ENCODE peak calls at places on chromosomes 2 and 18, in five cellular contexts. E, O, P, C and X are unnamed samples. For H3K36me3, the result is how much of the 10 kb centered on the place peaks cover.

GRCh38 chr2:19860022-19860421 is 41.8 kb downstream of the TTC32 start:
- DNase-seq in O (peak), C (no peak), P (no peak), E (no peak), X (peak)

GRCh38 chr2:74856004-74856578 is 22.2 kb downstream of the HK2 start:
- DNase-seq in O (no peak), E (no peak), C (peak), P (no peak), X (no peak)

GRCh38 chr2:178277741-178278197 is 83.5 kb downstream of the OSBPL6 start:
- DNase-seq in P (no peak), C (no peak), E (no peak), O (no peak), X (no peak)

GRCh38 chr2:169877406-169877805 is 50.2 kb downstream of the UBR3 start:
- DNase-seq in O (no peak), E (no peak), P (no peak), C (no peak), X (no peak)

GRCh38 chr2:190948671-190949070 is 65.3 kb downstream of the STAT1 start:
- DNase-seq in P (no peak), O (no peak), C (no peak), E (peak), X (no peak)

GRCh38 chr2:74146929-74147728 is 583 bp downstream of the BOLA3 start:
- DNase-seq in C (no peak), P (no peak), E (no peak), O (no peak), X (peak)

GRCh38 chr2:78218066-78218465 is 695.9 kb upstream of the LRRTM4 start:
- DNase-seq in C (no peak), P (no peak), O (no peak), E (no peak), X (no peak)

GRCh38 chr2:7427293-7428060 is 510.3 kb downstream of the RNF144A start:
- DNase-seq in C (no peak), E (no peak), P (no peak), O (no peak), X (peak)

GRCh38 chr18:76145506-76145905 is 349.5 kb downstream of the ZNF516 start:
- DNase-seq in C (no peak), P (no peak), E (no peak), O (no peak), X (no peak)

GRCh38 chr18:1805526-1805925 is 765.8 kb downstream of the METTL4 start:
- DNase-seq in P (no peak), C (no peak), O (no peak), E (no peak), X (no peak)

GRCh38 chr2:36477744-36478143 is 120.2 kb downstream of the FEZ2 start:
- DNase-seq in E (no peak), C (no peak), O (no peak), P (no peak), X (no peak)

GRCh38 chr2:171726841-171727460 is 39.7 kb downstream of the DYNC1I2 start:
- DNase-seq in O (no peak), E (no peak), P (no peak), C (no peak), X (no peak)
- H3K36me3 ChIP-seq in O (under half), E (under half), P (half or more), C (under half), X (under half)

DNA sequence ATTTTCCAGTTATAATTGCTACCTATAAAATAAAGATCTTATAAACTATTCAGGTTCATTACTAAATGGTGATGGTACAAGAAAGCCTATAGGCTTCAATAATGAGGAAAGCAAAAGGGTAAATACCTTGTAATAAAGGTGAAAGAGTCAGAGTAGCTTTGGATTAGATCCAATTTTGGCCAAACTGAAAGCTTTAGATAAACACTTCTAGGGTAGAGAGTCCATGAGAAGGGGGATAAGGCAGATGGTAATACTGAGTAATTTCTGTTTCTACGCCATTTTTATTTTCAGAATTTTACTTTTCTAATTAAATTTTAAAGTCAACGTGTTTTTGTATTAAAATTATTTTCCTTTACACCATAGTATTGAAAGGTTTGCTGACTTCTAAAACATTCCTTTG is 9.4 kb downstream of the CASP8 start:
- DNase-seq in C (no peak), O (no peak), P (no peak), E (no peak), X (no peak)
- H3K36me3 ChIP-seq in C (under half), O (under half), P (under half), E (under half), X (under half)

GRCh38 chr2:46010925-46011490 is 286.2 kb upstream of the EPAS1 start:
- DNase-seq in O (no peak), E (no peak), P (no peak), C (no peak), X (no peak)
- H3K36me3 ChIP-seq in O (under half), E (under half), P (under half), C (under half), X (under half)

GRCh38 chr2:229856416-229856815 is 65.4 kb downstream of the TRIP12 start:
- DNase-seq in P (no peak), E (no peak), O (no peak), C (no peak), X (no peak)
- H3K36me3 ChIP-seq in P (under half), E (under half), O (under half), C (under half), X (under half)

GRCh38 chr2:119256574-119256921 is 32.9 kb downstream of the STEAP3 start:
- DNase-seq in C (no peak), O (no peak), P (no peak), E (no peak), X (no peak)
- H3K36me3 ChIP-seq in C (under half), O (under half), P (under half), E (under half), X (under half)

GRCh38 chr2:127985026-127985734 is 42.7 kb downstream of the SAP130 start:
- DNase-seq in C (no peak), E (no peak), O (no peak), P (no peak), X (no peak)
- H3K36me3 ChIP-seq in C (half or more), E (under half), O (half or more), P (half or more), X (under half)

DNA sequence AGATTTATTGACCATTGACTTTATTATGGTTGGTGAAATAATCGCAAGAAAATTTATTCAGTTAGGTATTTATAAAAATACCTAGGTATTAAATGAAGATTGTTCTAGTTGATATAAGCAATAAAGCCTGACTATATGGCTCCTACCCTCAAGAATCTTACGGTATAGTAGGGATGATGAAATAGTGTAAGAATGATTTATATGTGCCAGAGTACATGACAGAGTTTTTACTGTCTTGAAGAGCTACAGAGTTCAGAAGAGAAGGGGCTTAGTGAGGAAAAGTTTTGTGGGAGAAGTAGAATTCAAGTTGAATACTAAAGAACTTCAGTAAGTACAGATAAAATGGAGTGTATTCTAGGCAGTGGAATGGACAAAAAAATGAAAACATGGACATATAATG is 9.7 kb downstream of the CREB1 start:
- DNase-seq in C (no peak), O (no peak), P (no peak), E (no peak), X (no peak)
- H3K36me3 ChIP-seq in C (under half), O (under half), P (under half), E (under half), X (under half)